ENCODE peak calls at places on chromosomes 3 and 15, in nine cellular contexts. U is GM20000; Z is neural crest cell; D is small intestine; X is neural progenitor cell; A is GM04504; J is kidney epithelial cell; Y is H7; C is activated CD4-positive, alpha-beta T cell treated with anti-CD3 and anti-CD28 coated beads, Interleukin-2, amount 10 ng/mL, durations not matched to agents 7 days and 5 days. R is an unnamed sample.

GRCh38 chr3:33233884-33234283 is 15.3 kb upstream of the SUSD5 start:
- DNase-seq in D (no peak), X (no peak), Z (no peak), C (no peak), A (no peak), J (no peak), U (no peak), Y (no peak), R (no peak)

GRCh38 chr3:71972031-71972430 is 187.1 kb upstream of the PROK2 start:
- DNase-seq in X (no peak), D (no peak), J (no peak), Z (no peak), U (no peak), A (peak; percentile 71), C (no peak), Y (no peak), R (no peak)

GRCh38 chr3:45976191-45977091 is 19.2 kb downstream of the FYCO1 start:
- DNase-seq in A (no peak), D (peak; percentile 31), U (no peak), J (no peak), Y (no peak), Z (no peak), X (no peak), C (peak; percentile 39), R (no peak)

GRCh38 chr3:78728406-78729145 is 1039.2 kb downstream of the ROBO1 start:
- DNase-seq in C (no peak), D (peak; percentile 5), Z (no peak), A (peak; percentile 35), U (no peak), X (peak; percentile 57), J (no peak), Y (peak; percentile 2), R (peak; percentile 82)

GRCh38 chr15:77607894-77608261 is 24.8 kb downstream of the LINGO1 start:
- DNase-seq in C (no peak), D (no peak), X (no peak), J (no peak), Y (peak; percentile 49), A (no peak), Z (no peak), U (no peak), R (no peak)

GRCh38 chr15:74175271-74176191 is 2.0 kb downstream of the ISLR start:
- DNase-seq in C (no peak), X (no peak), A (no peak), J (no peak), Y (peak; percentile 57), U (no peak), D (no peak), Z (no peak), R (peak; percentile 16)

GRCh38 chr15:80744826-80745225 is 34.3 kb upstream of the CEMIP start:
- DNase-seq in U (no peak), C (no peak), X (no peak), J (no peak), D (no peak), Y (no peak), A (peak; percentile 64), Z (no peak), R (no peak)

GRCh38 chr15:75640483-75641175 is 605 bp upstream of the IMP3 start:
- DNase-seq in X (peak; percentile 33), C (peak; percentile 77), D (peak; percentile 47), Z (no peak), J (no peak), A (no peak), Y (peak; percentile 52), U (peak; percentile 68), R (no peak)

GRCh38 chr3:11596387-11596786 is 47.3 kb downstream of the VGLL4 start:
- DNase-seq in X (no peak), C (no peak), J (no peak), Y (no peak), D (no peak), Z (no peak), U (no peak), A (no peak), R (peak; percentile 45)

GRCh38 chr3:168088106-168088722 is 7.5 kb downstream of the GOLIM4 start:
- DNase-seq in Y (peak; percentile 17), C (peak; percentile 9), J (no peak), A (no peak), D (peak; percentile 45), Z (no peak), U (peak; percentile 18), X (peak; percentile 15), R (no peak)

GRCh38 chr3:159624616-159625015 is 364.0 kb upstream of the IL12A start:
- DNase-seq in C (no peak), U (no peak), Z (no peak), D (no peak), X (no peak), J (no peak), A (no peak), Y (no peak), R (no peak)

GRCh38 chr15:98599911-98600685 is 48.2 kb upstream of the IGF1R start:
- DNase-seq in X (no peak), Y (peak; percentile 64), Z (no peak), U (peak; percentile 67), A (peak; percentile 5), C (peak; percentile 65), J (no peak), D (peak; percentile 66), R (peak; percentile 28)

GRCh38 chr15:95085056-95085455 is 853.7 kb downstream of the MCTP2 start:
- DNase-seq in Z (no peak), X (no peak), Y (no peak), J (no peak), U (no peak), A (no peak), C (no peak), D (no peak), R (no peak)

GRCh38 chr3:113736548-113737089 is 9.4 kb downstream of the NAA50 start:
- DNase-seq in Z (peak; percentile 5), D (peak; percentile 44), Y (peak; percentile 17), C (peak; percentile 47), J (no peak), A (peak; percentile 29), X (peak; percentile 45), U (peak; percentile 40), R (no peak)

GRCh38 chr3:57298041-57298440 is 5.6 kb upstream of the ASB14 start:
- DNase-seq in C (no peak), Z (no peak), X (no peak), A (no peak), J (peak; percentile 59), Y (no peak), D (peak; percentile 6), U (no peak), R (no peak)

GRCh38 chr3:173993299-173993698 is 595.8 kb downstream of the NLGN1 start:
- DNase-seq in U (peak; percentile 2), C (no peak), Z (no peak), X (no peak), A (peak; percentile 66), Y (peak; percentile 2), D (peak; percentile 2), J (peak; percentile 1), R (no peak)

GRCh38 chr3:185813691-185814215 is 11.1 kb downstream of the IGF2BP2 start:
- DNase-seq in U (no peak), Z (no peak), J (no peak), C (no peak), Y (peak; percentile 43), X (peak; percentile 37), A (no peak), D (no peak), R (no peak)

GRCh38 chr3:17478673-17479072 is 263.8 kb downstream of the TBC1D5 start:
- DNase-seq in Y (no peak), C (no peak), X (no peak), Z (no peak), D (no peak), A (peak; percentile 31), J (peak; percentile 18), U (no peak), R (no peak)

GRCh38 chr15:47496343-47497185 is 220.7 kb upstream of the SEMA6D start:
- DNase-seq in J (no peak), A (no peak), U (no peak), Y (no peak), C (no peak), D (peak; percentile 74), X (no peak), Z (no peak), R (no peak)